ENCODE peak calls at places on chromosomes 11 and 22, in nine cellular contexts. B is cardiac muscle cell, V is HCT116, K is SJSA1, U is body of pancreas, F is PC-3, D is pancreas, R is stomach, M is fibroblast of lung. J is an unnamed sample.

GRCh38 chr22:18028817-18029527 is 4.6 kb upstream of the MICAL3 start:
- DNase-seq in B (no peak), V (no peak), K (no peak), U (no peak), F (peak; percentile 19), D (no peak), R (no peak), M (no peak), J (no peak)

GRCh38 chr11:128464878-128465277 is 122.5 kb downstream of the ETS1 start:
- DNase-seq in B (no peak), V (no peak), K (no peak), U (no peak), F (no peak), D (no peak), R (no peak), M (no peak), J (no peak)

GRCh38 chr22:41799486-41800347 is 762 bp upstream of the CCDC134 start:
- DNase-seq in B (peak; percentile 15), V (no peak), K (no peak), U (peak; percentile 39), F (no peak), D (peak; percentile 17), R (peak; percentile 36), M (peak; percentile 25), J (no peak)

GRCh38 chr11:121042296-121042695 is 18.4 kb downstream of the TBCEL start:
- DNase-seq in B (no peak), V (no peak), K (no peak), U (no peak), F (no peak), D (no peak), R (no peak), M (no peak), J (no peak)

GRCh38 chr22:38981005-38981658 is 1.0 kb upstream of the APOBEC3B start:
- DNase-seq in B (peak; percentile 55), V (peak; percentile 37), K (no peak), U (peak; percentile 82), F (peak; percentile 45), D (peak; percentile 69), R (no peak), M (peak; percentile 8), J (no peak)

GRCh38 chr11:120500414-120500936 is 11.1 kb upstream of the GRIK4 start:
- DNase-seq in B (no peak), V (no peak), K (no peak), U (no peak), F (peak; percentile 32), D (no peak), R (no peak), M (peak; percentile 18), J (no peak)

GRCh38 chr22:28989484-28989883 is 72.1 kb downstream of the C22orf31 start:
- DNase-seq in B (no peak), V (no peak), K (no peak), U (no peak), F (no peak), D (no peak), R (no peak), M (no peak), J (no peak)

GRCh38 chr11:31397239-31397834 is 27.7 kb downstream of the DNAJC24 start:
- DNase-seq in B (peak; percentile 34), V (no peak), K (no peak), U (no peak), F (peak; percentile 56), D (no peak), R (no peak), M (peak; percentile 38), J (peak; percentile 19)

GRCh38 chr11:17683378-17684161 is 35.8 kb upstream of the MYOD1 start:
- DNase-seq in B (no peak), V (peak; percentile 57), K (peak; percentile 71), U (no peak), F (peak; percentile 80), D (no peak), R (no peak), M (peak; percentile 53), J (no peak)

GRCh38 chr22:50293441-50294318 is 13.8 kb downstream of the PLXNB2 start:
- DNase-seq in B (peak; percentile 87), V (no peak), K (peak; percentile 94), U (peak; percentile 82), F (peak; percentile 71), D (peak; percentile 69), R (peak; percentile 94), M (peak; percentile 52), J (peak; percentile 71)

GRCh38 chr11:126083829-126084607 is 21.4 kb upstream of the CDON start:
- DNase-seq in B (peak; percentile 31), V (no peak), K (no peak), U (peak; percentile 26), F (no peak), D (no peak), R (no peak), M (no peak), J (peak; percentile 50)

GRCh38 chr11:121426476-121427454 is 25.3 kb upstream of the SORL1 start:
- DNase-seq in B (peak; percentile 55), V (peak; percentile 12), K (no peak), U (peak; percentile 26), F (peak; percentile 43), D (peak; percentile 7), R (peak; percentile 56), M (no peak), J (no peak)

GRCh38 chr11:123308077-123308476 is 113.0 kb upstream of the CLMP start:
- DNase-seq in B (peak; percentile 87), V (no peak), K (no peak), U (no peak), F (no peak), D (no peak), R (no peak), M (peak; percentile 68), J (no peak)

GRCh38 chr11:10418259-10418949 is 36.7 kb upstream of the AMPD3 start:
- DNase-seq in B (no peak), V (no peak), K (no peak), U (no peak), F (peak; percentile 22), D (no peak), R (no peak), M (peak; percentile 48), J (no peak)

GRCh38 chr11:61345170-61345610 is 12.2 kb downstream of the TKFC start:
- DNase-seq in B (no peak), V (no peak), K (no peak), U (no peak), F (no peak), D (no peak), R (no peak), M (no peak), J (no peak)

GRCh38 chr11:116647305-116648080 is 125.3 kb downstream of the BUD13 start:
- DNase-seq in B (no peak), V (no peak), K (no peak), U (no peak), F (no peak), D (no peak), R (no peak), M (no peak), J (no peak)

GRCh38 chr11:125262194-125262824 is 97.8 kb downstream of the PKNOX2 start:
- DNase-seq in B (peak; percentile 49), V (no peak), K (no peak), U (no peak), F (no peak), D (no peak), R (no peak), M (no peak), J (no peak)

GRCh38 chr11:65766535-65766934 is 14.2 kb downstream of the AP5B1 start:
- DNase-seq in B (no peak), V (no peak), K (no peak), U (no peak), F (peak; percentile 41), D (no peak), R (no peak), M (peak; percentile 39), J (no peak)

GRCh38 chr22:41907436-41908401 is 7.2 kb downstream of the SHISA8 start:
- DNase-seq in B (no peak), V (no peak), K (no peak), U (no peak), F (no peak), D (no peak), R (no peak), M (no peak), J (no peak)

GRCh38 chr22:44497218-44497903 is 672 bp downstream of the RTL6 start:
- DNase-seq in B (no peak), V (no peak), K (no peak), U (peak; percentile 25), F (no peak), D (peak; percentile 26), R (no peak), M (peak; percentile 70), J (no peak)
- H3K4me3 ChIP-seq in B (peak overlapping the region; percentile 61), V (peak overlapping the region; percentile 75), K (peak overlapping the region; percentile 98), U (peak overlapping the region; percentile 39), F (peak overlapping the region; percentile 75), D (peak overlapping the region; percentile 96), R (peak overlapping the region; percentile 85), M (peak overlapping the region; percentile 65), J (peak overlapping the region; percentile 28)

DNA sequence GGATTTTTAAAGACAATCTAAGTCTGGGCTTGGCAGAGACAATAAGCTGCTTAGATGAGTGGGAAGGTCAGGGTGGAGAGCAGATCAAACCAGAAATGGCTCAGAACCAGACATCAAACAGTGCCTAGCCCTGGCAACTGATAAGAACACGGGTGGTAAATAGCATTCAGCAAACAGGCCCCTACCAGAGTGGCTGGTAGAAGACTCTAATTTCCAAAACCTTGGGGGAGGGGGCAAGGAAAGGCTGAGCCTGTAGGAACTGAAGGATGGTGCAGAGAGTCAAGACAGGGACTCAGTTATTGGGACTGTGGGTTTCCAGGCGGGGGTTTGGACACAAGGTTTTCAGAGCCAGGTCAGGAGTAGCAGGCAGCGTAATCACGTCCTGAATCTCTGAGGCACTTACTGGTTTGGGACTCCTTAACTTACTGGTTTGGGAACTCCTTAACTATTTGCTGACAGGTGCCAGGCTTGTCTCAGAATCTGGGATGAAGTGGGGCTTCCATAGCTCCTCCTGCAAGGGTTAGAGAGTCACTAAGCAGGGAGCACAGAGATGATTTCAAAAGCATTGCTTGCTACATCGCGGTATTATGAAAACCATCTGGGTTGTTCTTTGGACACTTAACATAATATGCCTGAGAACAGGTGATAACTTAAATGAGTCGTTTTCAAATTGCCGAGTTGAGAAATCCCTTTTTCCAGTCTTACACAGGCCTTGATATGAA is 5.7 kb upstream of the ABTB2 start:
- DNase-seq in B (no peak), V (no peak), K (no peak), U (no peak), F (no peak), D (no peak), R (no peak), M (no peak), J (no peak)
- H3K4me1 ChIP-seq in B (no peaks in the 10 kb centered on the region), V (peaks cover 16% of the 10 kb centered on the region), K (peaks cover 5% of the 10 kb centered on the region), U (peaks cover 5% of the 10 kb centered on the region), F (no peaks in the 10 kb centered on the region), D (no peaks in the 10 kb centered on the region), R (peaks cover 15% of the 10 kb centered on the region), M (peaks cover 2% of the 10 kb centered on the region), J (no peaks in the 10 kb centered on the region)

DNA sequence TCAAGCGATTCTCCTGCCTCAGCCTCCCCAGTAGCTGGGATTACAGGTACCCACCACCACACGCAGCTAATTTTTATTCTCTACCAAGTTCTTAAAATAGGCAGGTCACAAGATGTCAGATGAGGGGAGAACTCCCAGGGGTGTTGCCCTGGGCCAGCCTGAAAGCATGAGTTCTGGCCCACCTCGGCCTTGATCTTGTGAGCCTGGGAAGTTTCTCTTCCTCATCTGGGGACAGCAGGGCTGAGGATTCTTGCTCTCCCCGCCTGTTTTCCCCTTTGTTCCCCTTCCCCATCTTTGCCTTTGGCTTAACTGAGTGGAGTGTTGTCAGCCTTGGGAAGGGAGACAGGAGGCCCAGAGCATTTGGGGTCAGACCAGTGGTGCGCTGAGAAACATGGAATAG is 3.5 kb downstream of the PDXP start:
- DNase-seq in B (no peak), V (no peak), K (no peak), U (no peak), F (no peak), D (no peak), R (no peak), M (no peak), J (no peak)
- H3K36me3 ChIP-seq in B (peaks cover 3% of the 10 kb centered on the region), V (peaks cover 25% of the 10 kb centered on the region), K (peaks cover 37% of the 10 kb centered on the region), U (no peaks in the 10 kb centered on the region), F (no peaks in the 10 kb centered on the region), D (no peaks in the 10 kb centered on the region), R (peaks cover 18% of the 10 kb centered on the region), M (peaks cover 8% of the 10 kb centered on the region), J (peaks cover 34% of the 10 kb centered on the region)

GRCh38 chr22:35894464-35894878 is 134.2 kb downstream of the RBFOX2 start:
- DNase-seq in B (peak; percentile 73), V (no peak), K (no peak), U (no peak), F (no peak), D (no peak), R (no peak), M (peak; percentile 60), J (no peak)
- H3K4me3 ChIP-seq in B (peak overlapping the region; percentile 28), V (no peak overlapping the region), K (no peak overlapping the region), U (no peak overlapping the region), F (no peak overlapping the region), D (no peak overlapping the region), R (peak overlapping the region; percentile 32), M (no peak overlapping the region), J (no peak overlapping the region)

J was measured in HAP-1.